ENCODE peak calls at places on chromosomes 16 and 17, in five cellular contexts. One of them, this sample, is unnamed.

GRCh38 chr17:63946440-63947363 is 14.6 kb upstream of the CD79B start:
- DNase-seq in H9: peak
- DNase-seq in neuronal stem cell: peak
- DNase-seq in H1: no peak
- DNase-seq in mesendoderm: peak
- DNase-seq in this sample: peak

GRCh38 chr17:39750131-39751015 is 12.6 kb downstream of the GRB7 start:
- DNase-seq in H9: peak
- DNase-seq in H1: no peak
- DNase-seq in mesendoderm: no peak
- DNase-seq in neuronal stem cell: no peak
- DNase-seq in this sample: no peak

GRCh38 chr16:65278874-65279273 is 157.0 kb upstream of the CDH11 start:
- DNase-seq in neuronal stem cell: no peak
- DNase-seq in H1: no peak
- DNase-seq in H9: no peak
- DNase-seq in mesendoderm: no peak
- DNase-seq in this sample: no peak

GRCh38 chr17:2070241-2071023 is 15.5 kb downstream of the HIC1 start:
- DNase-seq in H9: peak
- DNase-seq in H1: no peak
- DNase-seq in mesendoderm: peak
- DNase-seq in neuronal stem cell: no peak
- DNase-seq in this sample: no peak

GRCh38 chr16:15701975-15702970 is 52.2 kb downstream of the NDE1 start:
- DNase-seq in neuronal stem cell: no peak
- DNase-seq in H9: no peak
- DNase-seq in H1: no peak
- DNase-seq in mesendoderm: no peak
- DNase-seq in this sample: peak

GRCh38 chr16:138049-138417 is 440 bp downstream of the NPRL3 start:
- DNase-seq in H9: peak
- DNase-seq in H1: no peak
- DNase-seq in neuronal stem cell: peak
- DNase-seq in mesendoderm: peak
- DNase-seq in this sample: no peak

GRCh38 chr16:67865318-67865717 is 7.5 kb upstream of the EDC4 start:
- DNase-seq in mesendoderm: peak
- DNase-seq in H9: peak
- DNase-seq in H1: no peak
- DNase-seq in neuronal stem cell: no peak
- DNase-seq in this sample: peak

GRCh38 chr17:47717261-47717697 is 15.8 kb upstream of the TBX21 start:
- DNase-seq in mesendoderm: no peak
- DNase-seq in neuronal stem cell: no peak
- DNase-seq in H1: no peak
- DNase-seq in H9: no peak
- DNase-seq in this sample: no peak

GRCh38 chr17:34114174-34114573 is 140.9 kb upstream of the CCL2 start:
- DNase-seq in H1: no peak
- DNase-seq in mesendoderm: no peak
- DNase-seq in neuronal stem cell: no peak
- DNase-seq in H9: no peak
- DNase-seq in this sample: no peak

DNA sequence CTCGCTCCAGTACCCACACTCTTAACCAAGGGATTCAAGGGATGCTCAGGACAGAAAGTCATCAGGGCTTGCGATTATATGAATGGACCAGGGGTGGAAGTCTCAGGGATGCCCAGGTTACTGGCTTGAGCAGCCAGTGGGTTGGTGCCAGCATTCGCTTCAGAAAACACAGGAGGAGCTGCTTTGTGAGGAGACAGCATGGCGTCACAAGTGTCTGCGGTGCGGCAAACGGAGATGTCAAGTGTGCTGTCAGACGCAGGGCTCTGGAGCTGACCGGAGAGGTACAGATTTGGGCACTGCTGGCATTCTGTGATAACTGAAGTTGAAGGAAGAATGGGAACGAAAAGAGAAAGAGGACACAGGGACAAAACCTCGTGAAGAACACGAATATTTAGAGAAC is 4.1 kb downstream of the MARCHF10 start:
- DNase-seq in mesendoderm: no peak
- DNase-seq in H1: no peak
- DNase-seq in neuronal stem cell: no peak
- DNase-seq in H9: peak
- DNase-seq in this sample: no peak
- H3K4ac ChIP-seq in mesendoderm: no peak
- H3K4ac ChIP-seq in H1: no peak
- H3K4ac ChIP-seq in neuronal stem cell: no peak
- H3K4ac ChIP-seq in H9: no peak
- H3K4ac ChIP-seq in this sample: peak

GRCh38 chr16:77431131-77431670 is 3.6 kb downstream of the ADAMTS18 start:
- DNase-seq in mesendoderm: no peak
- DNase-seq in neuronal stem cell: no peak
- DNase-seq in H9: no peak
- DNase-seq in H1: no peak
- DNase-seq in this sample: no peak
- H3K4ac ChIP-seq in mesendoderm: no peak
- H3K4ac ChIP-seq in neuronal stem cell: no peak
- H3K4ac ChIP-seq in H9: no peak
- H3K4ac ChIP-seq in H1: no peak
- H3K4ac ChIP-seq in this sample: no peak

GRCh38 chr17:74426551-74427047 is 5.3 kb upstream of the GPRC5C start:
- DNase-seq in neuronal stem cell: no peak
- DNase-seq in H1: no peak
- DNase-seq in H9: no peak
- DNase-seq in mesendoderm: peak
- DNase-seq in this sample: no peak
- H3K4ac ChIP-seq in neuronal stem cell: no peak
- H3K4ac ChIP-seq in H1: no peak
- H3K4ac ChIP-seq in H9: no peak
- H3K4ac ChIP-seq in mesendoderm: no peak
- H3K4ac ChIP-seq in this sample: no peak

DNA sequence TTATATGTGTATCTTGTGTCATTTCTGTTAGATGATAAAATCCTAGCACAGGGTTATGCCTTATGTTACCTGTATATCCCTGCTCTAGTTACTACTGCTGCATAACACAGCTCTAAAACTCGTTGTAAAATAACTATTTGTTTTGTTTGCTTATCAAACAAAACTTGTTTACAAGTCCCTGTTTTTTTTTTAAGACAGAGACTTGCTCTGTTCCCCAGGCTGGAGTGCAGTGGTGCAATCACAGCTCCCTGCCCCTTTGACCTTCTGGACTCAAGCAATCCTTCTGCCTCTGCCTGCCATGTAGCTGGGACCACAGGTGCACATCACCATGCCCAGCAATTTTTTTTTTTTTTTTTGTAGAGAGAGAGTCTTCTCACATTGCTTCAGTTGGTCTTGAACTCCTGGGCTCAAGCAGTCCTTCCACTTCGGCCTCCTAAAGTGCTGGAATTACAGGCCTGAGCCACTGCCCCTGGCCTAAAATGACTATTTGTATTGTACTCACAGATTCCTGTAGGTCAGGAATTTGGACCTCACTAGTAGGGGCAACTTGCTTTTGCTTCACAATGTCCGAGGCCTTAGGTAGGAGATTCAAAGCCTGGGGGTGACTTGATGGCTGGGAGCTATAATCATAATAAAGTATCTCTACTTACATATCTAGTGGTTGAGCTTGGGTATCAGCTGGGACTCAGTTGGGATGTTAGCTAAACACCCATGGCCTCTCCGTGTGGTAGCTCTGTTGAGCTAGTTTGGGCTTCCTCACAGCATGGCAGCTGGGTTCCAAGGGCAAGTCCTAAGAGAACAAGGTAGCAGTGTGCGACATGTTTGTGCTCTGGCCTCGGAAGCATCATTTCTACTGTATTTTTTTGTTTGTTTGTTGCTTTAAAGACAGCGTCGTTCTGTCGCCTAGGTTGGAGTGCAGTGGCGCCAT is 12.6 kb downstream of the DUSP14 start:
- DNase-seq in H9: no peak
- DNase-seq in neuronal stem cell: no peak
- DNase-seq in H1: no peak
- DNase-seq in mesendoderm: no peak
- DNase-seq in this sample: no peak
- H3K4ac ChIP-seq in H9: no peak
- H3K4ac ChIP-seq in neuronal stem cell: no peak
- H3K4ac ChIP-seq in H1: no peak
- H3K4ac ChIP-seq in mesendoderm: no peak
- H3K4ac ChIP-seq in this sample: no peak

GRCh38 chr16:13122074-13122473 is 220.7 kb downstream of the SHISA9 start:
- DNase-seq in mesendoderm: peak
- DNase-seq in H1: no peak
- DNase-seq in H9: no peak
- DNase-seq in neuronal stem cell: no peak
- DNase-seq in this sample: no peak

DNA sequence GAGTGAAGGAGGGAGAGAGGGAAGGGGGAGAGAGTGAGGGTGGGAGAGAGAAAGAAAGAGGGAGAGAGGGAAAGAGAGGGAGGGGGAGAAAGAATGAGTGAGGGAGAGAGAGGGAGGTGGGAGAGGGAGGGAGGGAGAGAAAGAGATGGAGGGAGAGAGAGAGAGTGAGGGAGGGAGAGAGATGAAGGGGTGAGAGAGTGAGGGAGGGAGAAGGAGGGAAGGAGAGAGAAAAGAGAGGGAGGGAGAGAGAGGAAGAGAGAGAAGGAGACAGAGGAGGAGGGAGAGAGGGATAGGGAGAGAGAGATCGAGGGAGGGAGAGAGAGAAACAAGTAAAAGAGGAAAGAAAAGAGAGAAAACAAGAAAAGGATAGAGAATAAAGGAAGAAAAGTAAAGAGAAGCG is 225.7 kb downstream of the SHISA9 start:
- DNase-seq in neuronal stem cell: no peak
- DNase-seq in H1: no peak
- DNase-seq in mesendoderm: no peak
- DNase-seq in H9: no peak
- DNase-seq in this sample: no peak
- H3K4ac ChIP-seq in neuronal stem cell: no peak
- H3K4ac ChIP-seq in H1: no peak
- H3K4ac ChIP-seq in mesendoderm: no peak
- H3K4ac ChIP-seq in H9: no peak
- H3K4ac ChIP-seq in this sample: no peak

GRCh38 chr16:89484088-89484501 is 6.3 kb downstream of the ANKRD11 start:
- DNase-seq in H1: no peak
- DNase-seq in mesendoderm: no peak
- DNase-seq in neuronal stem cell: no peak
- DNase-seq in H9: no peak
- DNase-seq in this sample: no peak
- H3K4ac ChIP-seq in H1: no peak
- H3K4ac ChIP-seq in mesendoderm: no peak
- H3K4ac ChIP-seq in neuronal stem cell: no peak
- H3K4ac ChIP-seq in H9: no peak
- H3K4ac ChIP-seq in this sample: no peak

GRCh38 chr17:28724500-28725165 is 1.4 kb downstream of the TLCD1 start:
- DNase-seq in mesendoderm: peak
- DNase-seq in neuronal stem cell: no peak
- DNase-seq in H1: no peak
- DNase-seq in H9: no peak
- DNase-seq in this sample: no peak

GRCh38 chr17:28726912-28727726 is 1.1 kb upstream of the TLCD1 start:
- DNase-seq in mesendoderm: peak
- DNase-seq in neuronal stem cell: peak
- DNase-seq in H1: peak
- DNase-seq in H9: peak
- DNase-seq in this sample: peak

GRCh38 chr17:28725166-28725659 is 820 bp downstream of the TLCD1 start:
- DNase-seq in H1: no peak
- DNase-seq in neuronal stem cell: no peak
- DNase-seq in mesendoderm: peak
- DNase-seq in H9: peak
- DNase-seq in this sample: peak

GRCh38 chr17:28726396-28726911 is 421 bp upstream of the TLCD1 start:
- DNase-seq in H9: peak
- DNase-seq in neuronal stem cell: peak
- DNase-seq in H1: no peak
- DNase-seq in mesendoderm: peak
- DNase-seq in this sample: peak

DNA sequence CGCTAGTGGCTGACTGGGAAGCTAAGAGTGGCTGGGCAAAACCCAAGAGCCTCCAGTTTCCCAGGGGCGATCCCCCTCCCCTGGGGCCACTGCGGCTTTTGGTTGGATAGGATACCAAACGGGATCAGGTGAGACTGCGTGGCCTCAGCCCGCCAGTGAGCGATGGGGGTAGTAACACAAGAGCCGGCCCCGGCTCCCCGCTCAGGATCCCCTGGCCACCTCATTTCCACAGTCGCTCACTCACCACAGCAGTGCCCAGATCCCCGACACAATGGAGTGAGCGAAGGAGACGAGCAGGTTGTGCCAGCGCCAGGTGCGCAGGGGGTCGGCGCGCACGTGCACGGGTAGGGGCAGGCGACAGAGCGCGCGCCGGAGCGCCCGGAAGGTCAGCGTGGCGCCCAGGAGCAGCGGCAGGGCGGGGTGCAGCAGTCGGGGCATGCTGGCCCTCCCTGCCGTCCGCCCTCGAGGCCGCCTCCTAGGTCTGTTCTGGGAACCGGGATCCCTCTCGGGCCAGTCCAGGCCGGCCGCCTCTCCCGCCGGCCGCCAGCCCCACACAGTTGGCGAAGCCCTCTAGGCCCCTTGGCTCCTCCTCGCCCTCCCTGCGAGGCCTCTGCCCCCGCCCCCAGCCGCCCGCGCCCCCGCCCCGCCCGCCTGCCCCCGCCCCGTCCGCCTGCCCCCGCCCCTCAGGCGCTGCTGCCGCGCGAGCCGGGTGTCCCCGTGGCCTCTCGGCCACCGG is at the start of gene TLCD1:
- DNase-seq in neuronal stem cell: peak
- DNase-seq in mesendoderm: peak
- DNase-seq in H1: no peak
- DNase-seq in H9: peak
- DNase-seq in this sample: peak
- H3K4ac ChIP-seq in neuronal stem cell: peak
- H3K4ac ChIP-seq in mesendoderm: peak
- H3K4ac ChIP-seq in H1: peak
- H3K4ac ChIP-seq in H9: no peak
- H3K4ac ChIP-seq in this sample: peak

This sample was measured in IMR-90.